ENCODE peak calls at places on chromosomes 16 and 17, in eight cellular contexts. P is uterus, B is stomach, M is PC-3, D is lower lobe of right lung, V is mucosa of descending colon, N is Panc1, W is astrocyte. A is an unnamed sample.
A peak's percentile ranks its signal among the peaks of the same experiment; 100 is the strongest.

GRCh38 chr17:37745801-37746426 is 1.1 kb upstream of the HNF1B start:
- DNase-seq in W (no peak), P (no peak), V (peak; percentile 46), B (no peak), M (no peak), N (no peak), D (no peak), A (no peak)

GRCh38 chr17:80761421-80761871 is 216.8 kb downstream of the RPTOR start:
- DNase-seq in V (no peak), B (no peak), M (peak; percentile 95), D (no peak), P (no peak), W (peak; percentile 89), N (no peak), A (peak; percentile 73)

GRCh38 chr16:66620419-66620775 is 15.9 kb downstream of the CMTM3 start:
- DNase-seq in N (no peak), P (no peak), D (no peak), V (no peak), W (no peak), M (no peak), B (no peak), A (no peak)

GRCh38 chr17:74810699-74811485 is 34.7 kb upstream of the NAT9 start:
- DNase-seq in N (no peak), W (no peak), V (no peak), D (no peak), M (no peak), B (no peak), P (no peak), A (no peak)

GRCh38 chr16:53561101-53561888 is 58.3 kb upstream of the AKTIP start:
- DNase-seq in D (no peak), W (no peak), B (no peak), M (no peak), P (no peak), V (no peak), N (no peak), A (no peak)

GRCh38 chr16:86819523-86819887 is 241.2 kb downstream of the FOXL1 start:
- DNase-seq in D (no peak), M (peak; percentile 8), W (no peak), P (no peak), V (no peak), N (no peak), B (no peak), A (no peak)

GRCh38 chr16:57258910-57259475 is 13.9 kb downstream of the ARL2BP start:
- DNase-seq in D (peak; percentile 19), M (no peak), W (no peak), P (no peak), N (no peak), V (no peak), B (peak; percentile 21), A (peak; percentile 18)

GRCh38 chr16:252366-253337 is 18.0 kb downstream of the FAM234A start:
- DNase-seq in P (no peak), V (peak; percentile 64), B (no peak), D (no peak), M (no peak), W (no peak), N (no peak), A (no peak)

GRCh38 chr17:81680150-81680549 is 3.4 kb downstream of the ARL16 start:
- DNase-seq in B (no peak), D (no peak), W (no peak), V (no peak), P (no peak), N (no peak), M (no peak), A (no peak)

GRCh38 chr16:86465434-86465833 is 44.9 kb upstream of the FOXF1 start:
- DNase-seq in N (no peak), V (no peak), W (no peak), D (no peak), P (no peak), M (no peak), B (no peak), A (no peak)

GRCh38 chr17:79789943-79790804 is 6.7 kb downstream of the CBX8 start:
- DNase-seq in D (peak; percentile 73), M (peak; percentile 65), B (no peak), V (peak; percentile 68), P (no peak), W (no peak), N (no peak), A (no peak)

GRCh38 chr17:40224707-40225092 is 5.6 kb downstream of the WIPF2 start:
- DNase-seq in M (no peak), V (no peak), D (no peak), P (no peak), N (no peak), B (peak; percentile 40), W (peak; percentile 86), A (peak; percentile 9)

GRCh38 chr16:78441298-78441697 is 341.8 kb downstream of the WWOX start:
- DNase-seq in B (no peak), W (no peak), V (no peak), P (no peak), D (no peak), M (no peak), N (no peak), A (no peak)

GRCh38 chr17:58329035-58329807 is 626 bp upstream of the TSPOAP1 start:
- DNase-seq in D (peak; percentile 78), P (no peak), W (no peak), V (peak; percentile 49), N (no peak), B (peak; percentile 37), M (no peak), A (no peak)

GRCh38 chr17:5898406-5898805 is 171.8 kb upstream of the WSCD1 start:
- DNase-seq in B (no peak), P (no peak), M (no peak), V (no peak), N (no peak), D (no peak), W (no peak), A (no peak)

GRCh38 chr17:56913000-56913866 is 616 bp downstream of the TRIM25 start:
- DNase-seq in N (no peak), P (no peak), V (no peak), B (no peak), W (no peak), M (peak; percentile 16), D (no peak), A (no peak)

GRCh38 chr17:59331929-59332889 is 754 bp downstream of the YPEL2 start:
- DNase-seq in W (no peak), N (no peak), P (peak; percentile 40), M (no peak), B (peak; percentile 57), V (peak; percentile 75), D (peak; percentile 73), A (no peak)

GRCh38 chr17:36901506-36901905 is 35.8 kb upstream of the LHX1 start:
- DNase-seq in N (no peak), M (no peak), W (peak; percentile 92), P (no peak), B (no peak), D (no peak), V (no peak), A (peak; percentile 76)

GRCh38 chr16:7351572-7351971 is 18.9 kb downstream of the RBFOX1 start:
- DNase-seq in M (no peak), V (no peak), D (no peak), P (no peak), W (no peak), B (no peak), N (no peak), A (no peak)

GRCh38 chr16:88638323-88639230 is at the start of gene IL17C:
- DNase-seq in D (no peak), B (peak; percentile 83), M (peak; percentile 27), N (no peak), V (peak; percentile 82), W (no peak), P (no peak), A (peak; percentile 28)

GRCh38 chr17:5680766-5681165 is 96.5 kb upstream of the NLRP1 start:
- DNase-seq in W (no peak), M (no peak), P (no peak), V (no peak), D (no peak), N (no peak), B (no peak), A (no peak)

GRCh38 chr16:66809765-66810164 is 8.4 kb upstream of the TERB1 start:
- DNase-seq in P (no peak), V (no peak), M (no peak), W (no peak), N (no peak), D (no peak), B (no peak), A (no peak)

GRCh38 chr16:27317738-27318398 is 4.1 kb downstream of the IL4R start:
- DNase-seq in D (no peak), N (no peak), M (no peak), W (no peak), P (no peak), B (no peak), V (no peak), A (no peak)
- H3K4me1 ChIP-seq in D (peaks cover 87% of the 10 kb centered on the region), N (peaks cover 14% of the 10 kb centered on the region), M (peaks cover 63% of the 10 kb centered on the region), W (peaks cover 9% of the 10 kb centered on the region), P (no peaks in the 10 kb centered on the region), B (peaks cover 87% of the 10 kb centered on the region), V (peaks cover 71% of the 10 kb centered on the region), A (peaks cover 42% of the 10 kb centered on the region)

GRCh38 chr17:69590690-69591089 is 176.2 kb downstream of the MAP2K6 start:
- DNase-seq in B (no peak), D (no peak), P (no peak), M (no peak), W (no peak), V (no peak), N (no peak), A (no peak)
- H3K4me1 ChIP-seq in B (no peaks in the 10 kb centered on the region), D (no peaks in the 10 kb centered on the region), P (no peaks in the 10 kb centered on the region), M (no peaks in the 10 kb centered on the region), W (peaks cover 6% of the 10 kb centered on the region), V (no peaks in the 10 kb centered on the region), N (no peaks in the 10 kb centered on the region), A (no peaks in the 10 kb centered on the region)

DNA sequence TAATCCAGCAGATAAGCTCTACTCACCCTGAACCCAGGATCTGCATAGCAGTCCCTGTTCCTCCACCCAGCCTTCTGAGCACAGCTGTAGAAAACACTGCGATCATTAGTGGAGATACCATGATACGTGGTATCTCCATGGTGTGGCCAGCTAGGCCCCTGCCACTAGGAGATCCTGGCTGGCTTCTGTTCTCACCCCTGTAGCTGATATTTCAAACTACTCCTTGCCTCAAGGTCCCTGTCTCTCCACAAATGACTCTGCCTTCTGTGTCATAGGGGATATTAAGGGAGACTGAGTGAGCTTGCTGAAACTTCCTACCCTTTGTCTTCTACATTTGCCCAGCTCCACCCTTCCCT is 44.3 kb downstream of the ERN1 start:
- DNase-seq in V (no peak), P (no peak), B (no peak), W (no peak), D (no peak), M (no peak), N (no peak), A (no peak)
- H3K4me1 ChIP-seq in V (peaks cover 46% of the 10 kb centered on the region), P (no peaks in the 10 kb centered on the region), B (peaks cover 72% of the 10 kb centered on the region), W (peaks cover 14% of the 10 kb centered on the region), D (peaks cover 57% of the 10 kb centered on the region), M (peaks cover 73% of the 10 kb centered on the region), N (peaks cover 28% of the 10 kb centered on the region), A (peaks cover 18% of the 10 kb centered on the region)

DNA sequence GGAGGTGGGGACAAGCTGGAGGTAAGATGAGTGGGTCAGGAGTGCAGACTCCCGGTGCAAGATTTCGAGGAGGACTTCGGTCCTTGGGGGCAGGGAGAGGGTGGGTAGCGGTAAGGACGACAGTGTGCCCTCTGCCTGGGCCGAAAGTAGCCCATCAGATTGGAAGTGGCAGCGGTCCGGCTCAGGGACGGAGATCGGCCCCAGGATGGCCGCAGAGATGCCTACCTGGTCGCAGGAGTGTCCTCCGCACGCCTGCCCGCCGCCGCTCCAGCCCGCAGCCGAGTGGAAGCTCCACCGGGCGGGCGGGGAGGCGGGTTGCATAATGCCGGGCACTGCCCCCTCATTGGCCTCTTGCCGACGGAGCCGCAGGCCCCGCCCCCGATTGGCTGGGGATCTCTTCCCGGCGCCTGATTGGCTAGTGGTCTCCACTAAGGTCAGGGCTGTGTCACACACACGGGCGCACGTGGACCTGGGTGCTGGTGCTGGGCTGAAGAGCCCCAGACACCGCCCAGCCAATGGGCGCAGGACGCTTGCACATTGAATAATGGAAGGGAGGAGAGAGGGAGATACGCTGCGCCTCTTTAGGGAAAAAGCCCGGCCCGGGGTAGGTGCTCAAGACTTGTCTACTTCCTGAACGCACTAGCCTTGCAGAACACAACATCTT is at the start of gene PER1:
- DNase-seq in N (no peak), D (peak; percentile 99), M (peak; percentile 88), B (peak; percentile 97), V (peak; percentile 97), W (peak; percentile 86), P (peak; percentile 96), A (peak; percentile 95)
- H3K4me1 ChIP-seq in N (peaks cover 34% of the 10 kb centered on the region), D (peaks cover 56% of the 10 kb centered on the region), M (peaks cover 40% of the 10 kb centered on the region), B (peaks cover 62% of the 10 kb centered on the region), V (peaks cover 41% of the 10 kb centered on the region), W (peaks cover 57% of the 10 kb centered on the region), P (peaks cover 7% of the 10 kb centered on the region), A (peaks cover 9% of the 10 kb centered on the region)